ENCODE peak calls at places on chromosome 14, in ten cellular contexts. One of them, this sample, is unnamed.

GRCh38 chr14:101174522-101174838 is 271.0 kb upstream of the RTL1 start:
- DNase-seq in adrenal gland: no peak
- DNase-seq in T-cell: no peak
- DNase-seq in stimulated activated CD4-positive, alpha-beta T cell treated with anti-CD3 and anti-CD28 coated beads, Interleukin-2, amount 100 ng/mL, for 4 hours: no peak
- DNase-seq in tibial artery: no peak
- DNase-seq in GM13976: peak
- DNase-seq in GOT3: no peak
- DNase-seq in ovary: no peak
- DNase-seq in CD8-positive, alpha-beta memory T cell: no peak
- DNase-seq in naive thymus-derived CD8-positive, alpha-beta T cell: no peak
- DNase-seq in this sample: no peak

GRCh38 chr14:64581817-64582216 is 32.1 kb downstream of the PPP1R36 start:
- DNase-seq in CD8-positive, alpha-beta memory T cell: no peak
- DNase-seq in T-cell: no peak
- DNase-seq in GM13976: no peak
- DNase-seq in naive thymus-derived CD8-positive, alpha-beta T cell: no peak
- DNase-seq in GOT3: no peak
- DNase-seq in ovary: no peak
- DNase-seq in adrenal gland: no peak
- DNase-seq in tibial artery: no peak
- DNase-seq in stimulated activated CD4-positive, alpha-beta T cell treated with anti-CD3 and anti-CD28 coated beads, Interleukin-2, amount 100 ng/mL, for 4 hours: no peak
- DNase-seq in this sample: no peak

GRCh38 chr14:63544641-63545234 is 1.6 kb upstream of the PPP2R5E start:
- DNase-seq in T-cell: no peak
- DNase-seq in naive thymus-derived CD8-positive, alpha-beta T cell: no peak
- DNase-seq in adrenal gland: peak
- DNase-seq in tibial artery: no peak
- DNase-seq in CD8-positive, alpha-beta memory T cell: no peak
- DNase-seq in ovary: no peak
- DNase-seq in GOT3: no peak
- DNase-seq in stimulated activated CD4-positive, alpha-beta T cell treated with anti-CD3 and anti-CD28 coated beads, Interleukin-2, amount 100 ng/mL, for 4 hours: no peak
- DNase-seq in GM13976: no peak
- DNase-seq in this sample: no peak

GRCh38 chr14:32230695-32231280 is 27.7 kb upstream of the RNU6-8 start:
- DNase-seq in GM13976: no peak
- DNase-seq in naive thymus-derived CD8-positive, alpha-beta T cell: no peak
- DNase-seq in ovary: no peak
- DNase-seq in tibial artery: no peak
- DNase-seq in CD8-positive, alpha-beta memory T cell: no peak
- DNase-seq in T-cell: no peak
- DNase-seq in stimulated activated CD4-positive, alpha-beta T cell treated with anti-CD3 and anti-CD28 coated beads, Interleukin-2, amount 100 ng/mL, for 4 hours: no peak
- DNase-seq in adrenal gland: peak
- DNase-seq in GOT3: no peak
- DNase-seq in this sample: no peak

GRCh38 chr14:58270628-58271027 is 26.0 kb downstream of the PSMA3 start:
- DNase-seq in stimulated activated CD4-positive, alpha-beta T cell treated with anti-CD3 and anti-CD28 coated beads, Interleukin-2, amount 100 ng/mL, for 4 hours: no peak
- DNase-seq in naive thymus-derived CD8-positive, alpha-beta T cell: no peak
- DNase-seq in CD8-positive, alpha-beta memory T cell: no peak
- DNase-seq in adrenal gland: no peak
- DNase-seq in GM13976: no peak
- DNase-seq in ovary: no peak
- DNase-seq in GOT3: no peak
- DNase-seq in T-cell: no peak
- DNase-seq in tibial artery: no peak
- DNase-seq in this sample: no peak

GRCh38 chr14:58812050-58812690 is 174.4 kb downstream of the DACT1 start:
- DNase-seq in CD8-positive, alpha-beta memory T cell: no peak
- DNase-seq in naive thymus-derived CD8-positive, alpha-beta T cell: no peak
- DNase-seq in GOT3: no peak
- DNase-seq in GM13976: peak
- DNase-seq in T-cell: no peak
- DNase-seq in tibial artery: no peak
- DNase-seq in stimulated activated CD4-positive, alpha-beta T cell treated with anti-CD3 and anti-CD28 coated beads, Interleukin-2, amount 100 ng/mL, for 4 hours: no peak
- DNase-seq in ovary: no peak
- DNase-seq in adrenal gland: peak
- DNase-seq in this sample: no peak

GRCh38 chr14:101520621-101521305 is 40.5 kb upstream of the DIO3 start:
- DNase-seq in CD8-positive, alpha-beta memory T cell: no peak
- DNase-seq in naive thymus-derived CD8-positive, alpha-beta T cell: no peak
- DNase-seq in tibial artery: peak
- DNase-seq in ovary: peak
- DNase-seq in adrenal gland: peak
- DNase-seq in GOT3: no peak
- DNase-seq in stimulated activated CD4-positive, alpha-beta T cell treated with anti-CD3 and anti-CD28 coated beads, Interleukin-2, amount 100 ng/mL, for 4 hours: no peak
- DNase-seq in T-cell: no peak
- DNase-seq in GM13976: no peak
- DNase-seq in this sample: no peak

GRCh38 chr14:67680121-67680602 is 5.7 kb upstream of the VTI1B start:
- DNase-seq in CD8-positive, alpha-beta memory T cell: no peak
- DNase-seq in stimulated activated CD4-positive, alpha-beta T cell treated with anti-CD3 and anti-CD28 coated beads, Interleukin-2, amount 100 ng/mL, for 4 hours: no peak
- DNase-seq in ovary: no peak
- DNase-seq in GOT3: no peak
- DNase-seq in T-cell: no peak
- DNase-seq in GM13976: peak
- DNase-seq in naive thymus-derived CD8-positive, alpha-beta T cell: no peak
- DNase-seq in tibial artery: no peak
- DNase-seq in adrenal gland: no peak
- DNase-seq in this sample: no peak

GRCh38 chr14:32654106-32654505 is 284.6 kb upstream of the NPAS3 start:
- DNase-seq in adrenal gland: no peak
- DNase-seq in stimulated activated CD4-positive, alpha-beta T cell treated with anti-CD3 and anti-CD28 coated beads, Interleukin-2, amount 100 ng/mL, for 4 hours: no peak
- DNase-seq in naive thymus-derived CD8-positive, alpha-beta T cell: no peak
- DNase-seq in T-cell: no peak
- DNase-seq in CD8-positive, alpha-beta memory T cell: no peak
- DNase-seq in GM13976: no peak
- DNase-seq in tibial artery: no peak
- DNase-seq in GOT3: no peak
- DNase-seq in ovary: no peak
- DNase-seq in this sample: no peak

GRCh38 chr14:87170179-87170578 is 822.8 kb downstream of the GALC start:
- DNase-seq in adrenal gland: no peak
- DNase-seq in ovary: no peak
- DNase-seq in stimulated activated CD4-positive, alpha-beta T cell treated with anti-CD3 and anti-CD28 coated beads, Interleukin-2, amount 100 ng/mL, for 4 hours: no peak
- DNase-seq in tibial artery: no peak
- DNase-seq in GOT3: no peak
- DNase-seq in GM13976: no peak
- DNase-seq in T-cell: no peak
- DNase-seq in CD8-positive, alpha-beta memory T cell: no peak
- DNase-seq in naive thymus-derived CD8-positive, alpha-beta T cell: no peak
- DNase-seq in this sample: no peak

GRCh38 chr14:58808828-58809227 is 171.1 kb downstream of the DACT1 start:
- DNase-seq in T-cell: no peak
- DNase-seq in tibial artery: peak
- DNase-seq in adrenal gland: peak
- DNase-seq in GM13976: no peak
- DNase-seq in ovary: peak
- DNase-seq in CD8-positive, alpha-beta memory T cell: no peak
- DNase-seq in GOT3: no peak
- DNase-seq in stimulated activated CD4-positive, alpha-beta T cell treated with anti-CD3 and anti-CD28 coated beads, Interleukin-2, amount 100 ng/mL, for 4 hours: no peak
- DNase-seq in naive thymus-derived CD8-positive, alpha-beta T cell: no peak
- DNase-seq in this sample: no peak

GRCh38 chr14:104563742-104564615 is 15.6 kb upstream of the C14orf180 start:
- DNase-seq in GOT3: no peak
- DNase-seq in naive thymus-derived CD8-positive, alpha-beta T cell: peak
- DNase-seq in GM13976: peak
- DNase-seq in stimulated activated CD4-positive, alpha-beta T cell treated with anti-CD3 and anti-CD28 coated beads, Interleukin-2, amount 100 ng/mL, for 4 hours: peak
- DNase-seq in tibial artery: peak
- DNase-seq in CD8-positive, alpha-beta memory T cell: peak
- DNase-seq in adrenal gland: peak
- DNase-seq in T-cell: peak
- DNase-seq in ovary: peak
- DNase-seq in this sample: no peak

GRCh38 chr14:24741871-24742270 is 107.9 kb upstream of the GZMB start:
- DNase-seq in GOT3: no peak
- DNase-seq in ovary: no peak
- DNase-seq in CD8-positive, alpha-beta memory T cell: no peak
- DNase-seq in GM13976: no peak
- DNase-seq in T-cell: no peak
- DNase-seq in adrenal gland: no peak
- DNase-seq in naive thymus-derived CD8-positive, alpha-beta T cell: no peak
- DNase-seq in stimulated activated CD4-positive, alpha-beta T cell treated with anti-CD3 and anti-CD28 coated beads, Interleukin-2, amount 100 ng/mL, for 4 hours: no peak
- DNase-seq in tibial artery: no peak
- DNase-seq in this sample: no peak

GRCh38 chr14:35201066-35201465 is 78.7 kb downstream of the PRORP start:
- DNase-seq in naive thymus-derived CD8-positive, alpha-beta T cell: no peak
- DNase-seq in CD8-positive, alpha-beta memory T cell: peak
- DNase-seq in adrenal gland: no peak
- DNase-seq in tibial artery: no peak
- DNase-seq in ovary: no peak
- DNase-seq in GOT3: no peak
- DNase-seq in T-cell: no peak
- DNase-seq in stimulated activated CD4-positive, alpha-beta T cell treated with anti-CD3 and anti-CD28 coated beads, Interleukin-2, amount 100 ng/mL, for 4 hours: no peak
- DNase-seq in GM13976: no peak
- DNase-seq in this sample: no peak

GRCh38 chr14:67999290-67999689 is 179.7 kb downstream of the RAD51B start:
- DNase-seq in adrenal gland: no peak
- DNase-seq in T-cell: no peak
- DNase-seq in GOT3: no peak
- DNase-seq in tibial artery: no peak
- DNase-seq in ovary: no peak
- DNase-seq in stimulated activated CD4-positive, alpha-beta T cell treated with anti-CD3 and anti-CD28 coated beads, Interleukin-2, amount 100 ng/mL, for 4 hours: no peak
- DNase-seq in GM13976: no peak
- DNase-seq in CD8-positive, alpha-beta memory T cell: no peak
- DNase-seq in naive thymus-derived CD8-positive, alpha-beta T cell: no peak
- DNase-seq in this sample: no peak

GRCh38 chr14:36660736-36661505 is 739 bp upstream of the PAX9 start:
- DNase-seq in adrenal gland: no peak
- DNase-seq in ovary: no peak
- DNase-seq in T-cell: no peak
- DNase-seq in GOT3: no peak
- DNase-seq in CD8-positive, alpha-beta memory T cell: no peak
- DNase-seq in tibial artery: no peak
- DNase-seq in naive thymus-derived CD8-positive, alpha-beta T cell: no peak
- DNase-seq in stimulated activated CD4-positive, alpha-beta T cell treated with anti-CD3 and anti-CD28 coated beads, Interleukin-2, amount 100 ng/mL, for 4 hours: no peak
- DNase-seq in GM13976: peak
- DNase-seq in this sample: no peak

GRCh38 chr14:101579372-101580080 is 18.2 kb downstream of the DIO3 start:
- DNase-seq in ovary: no peak
- DNase-seq in T-cell: no peak
- DNase-seq in CD8-positive, alpha-beta memory T cell: no peak
- DNase-seq in stimulated activated CD4-positive, alpha-beta T cell treated with anti-CD3 and anti-CD28 coated beads, Interleukin-2, amount 100 ng/mL, for 4 hours: no peak
- DNase-seq in GM13976: no peak
- DNase-seq in adrenal gland: no peak
- DNase-seq in naive thymus-derived CD8-positive, alpha-beta T cell: no peak
- DNase-seq in tibial artery: no peak
- DNase-seq in GOT3: no peak
- DNase-seq in this sample: no peak

GRCh38 chr14:83300454-83301064 is 1766.9 kb upstream of the SEL1L start:
- DNase-seq in adrenal gland: no peak
- DNase-seq in tibial artery: no peak
- DNase-seq in T-cell: no peak
- DNase-seq in GOT3: no peak
- DNase-seq in ovary: no peak
- DNase-seq in naive thymus-derived CD8-positive, alpha-beta T cell: no peak
- DNase-seq in GM13976: peak
- DNase-seq in stimulated activated CD4-positive, alpha-beta T cell treated with anti-CD3 and anti-CD28 coated beads, Interleukin-2, amount 100 ng/mL, for 4 hours: no peak
- DNase-seq in CD8-positive, alpha-beta memory T cell: no peak
- DNase-seq in this sample: no peak

GRCh38 chr14:104087981-104088850 is 2.7 kb downstream of the ASPG start:
- DNase-seq in naive thymus-derived CD8-positive, alpha-beta T cell: no peak
- DNase-seq in GM13976: no peak
- DNase-seq in adrenal gland: no peak
- DNase-seq in ovary: peak
- DNase-seq in GOT3: no peak
- DNase-seq in CD8-positive, alpha-beta memory T cell: no peak
- DNase-seq in tibial artery: peak
- DNase-seq in T-cell: no peak
- DNase-seq in stimulated activated CD4-positive, alpha-beta T cell treated with anti-CD3 and anti-CD28 coated beads, Interleukin-2, amount 100 ng/mL, for 4 hours: no peak
- DNase-seq in this sample: no peak

GRCh38 chr14:71339650-71340415 is 432.6 kb downstream of the PCNX1 start:
- DNase-seq in T-cell: no peak
- DNase-seq in GOT3: no peak
- DNase-seq in CD8-positive, alpha-beta memory T cell: no peak
- DNase-seq in tibial artery: no peak
- DNase-seq in naive thymus-derived CD8-positive, alpha-beta T cell: no peak
- DNase-seq in GM13976: no peak
- DNase-seq in ovary: no peak
- DNase-seq in adrenal gland: peak
- DNase-seq in stimulated activated CD4-positive, alpha-beta T cell treated with anti-CD3 and anti-CD28 coated beads, Interleukin-2, amount 100 ng/mL, for 4 hours: no peak
- DNase-seq in this sample: no peak

GRCh38 chr14:59356783-59357182 is 108.4 kb downstream of the GPR135 start:
- DNase-seq in stimulated activated CD4-positive, alpha-beta T cell treated with anti-CD3 and anti-CD28 coated beads, Interleukin-2, amount 100 ng/mL, for 4 hours: no peak
- DNase-seq in CD8-positive, alpha-beta memory T cell: no peak
- DNase-seq in naive thymus-derived CD8-positive, alpha-beta T cell: no peak
- DNase-seq in tibial artery: no peak
- DNase-seq in GM13976: peak
- DNase-seq in GOT3: no peak
- DNase-seq in ovary: no peak
- DNase-seq in adrenal gland: no peak
- DNase-seq in T-cell: no peak
- DNase-seq in this sample: no peak

GRCh38 chr14:92986254-92987147 is 63.6 kb downstream of the CHGA start:
- DNase-seq in adrenal gland: peak
- DNase-seq in GOT3: no peak
- DNase-seq in CD8-positive, alpha-beta memory T cell: no peak
- DNase-seq in naive thymus-derived CD8-positive, alpha-beta T cell: no peak
- DNase-seq in ovary: peak
- DNase-seq in T-cell: no peak
- DNase-seq in stimulated activated CD4-positive, alpha-beta T cell treated with anti-CD3 and anti-CD28 coated beads, Interleukin-2, amount 100 ng/mL, for 4 hours: no peak
- DNase-seq in tibial artery: peak
- DNase-seq in GM13976: no peak
- DNase-seq in this sample: no peak

GRCh38 chr14:32977913-32978312 is 39.2 kb downstream of the NPAS3 start:
- DNase-seq in CD8-positive, alpha-beta memory T cell: no peak
- DNase-seq in adrenal gland: no peak
- DNase-seq in T-cell: no peak
- DNase-seq in ovary: no peak
- DNase-seq in GOT3: no peak
- DNase-seq in tibial artery: no peak
- DNase-seq in naive thymus-derived CD8-positive, alpha-beta T cell: no peak
- DNase-seq in GM13976: no peak
- DNase-seq in stimulated activated CD4-positive, alpha-beta T cell treated with anti-CD3 and anti-CD28 coated beads, Interleukin-2, amount 100 ng/mL, for 4 hours: no peak
- DNase-seq in this sample: no peak

GRCh38 chr14:51094901-51095853 is at the start of gene TRIM9:
- DNase-seq in stimulated activated CD4-positive, alpha-beta T cell treated with anti-CD3 and anti-CD28 coated beads, Interleukin-2, amount 100 ng/mL, for 4 hours: peak
- DNase-seq in adrenal gland: peak
- DNase-seq in GM13976: peak
- DNase-seq in naive thymus-derived CD8-positive, alpha-beta T cell: peak
- DNase-seq in GOT3: peak
- DNase-seq in tibial artery: peak
- DNase-seq in T-cell: peak
- DNase-seq in ovary: peak
- DNase-seq in CD8-positive, alpha-beta memory T cell: peak
- DNase-seq in this sample: no peak

GRCh38 chr14:63759454-63759853 is 31.6 kb upstream of the SGPP1 start:
- DNase-seq in naive thymus-derived CD8-positive, alpha-beta T cell: peak
- DNase-seq in adrenal gland: peak
- DNase-seq in stimulated activated CD4-positive, alpha-beta T cell treated with anti-CD3 and anti-CD28 coated beads, Interleukin-2, amount 100 ng/mL, for 4 hours: peak
- DNase-seq in GOT3: no peak
- DNase-seq in T-cell: peak
- DNase-seq in tibial artery: no peak
- DNase-seq in CD8-positive, alpha-beta memory T cell: peak
- DNase-seq in GM13976: peak
- DNase-seq in ovary: no peak
- DNase-seq in this sample: no peak

GRCh38 chr14:106459971-106460730 is 933.8 kb downstream of the TMEM121 start:
- DNase-seq in T-cell: peak
- DNase-seq in adrenal gland: peak
- DNase-seq in GOT3: no peak
- DNase-seq in CD8-positive, alpha-beta memory T cell: peak
- DNase-seq in GM13976: peak
- DNase-seq in tibial artery: no peak
- DNase-seq in naive thymus-derived CD8-positive, alpha-beta T cell: peak
- DNase-seq in stimulated activated CD4-positive, alpha-beta T cell treated with anti-CD3 and anti-CD28 coated beads, Interleukin-2, amount 100 ng/mL, for 4 hours: peak
- DNase-seq in ovary: no peak
- DNase-seq in this sample: no peak

GRCh38 chr14:73221945-73222344 is 15.4 kb upstream of the PAPLN start:
- DNase-seq in T-cell: no peak
- DNase-seq in stimulated activated CD4-positive, alpha-beta T cell treated with anti-CD3 and anti-CD28 coated beads, Interleukin-2, amount 100 ng/mL, for 4 hours: no peak
- DNase-seq in tibial artery: no peak
- DNase-seq in adrenal gland: no peak
- DNase-seq in ovary: no peak
- DNase-seq in GOT3: no peak
- DNase-seq in naive thymus-derived CD8-positive, alpha-beta T cell: no peak
- DNase-seq in GM13976: no peak
- DNase-seq in CD8-positive, alpha-beta memory T cell: no peak
- DNase-seq in this sample: no peak